ENCODE peak calls at places on chromosomes 2 and 18, in four cellular contexts. V, N, Q and J are unnamed samples.

GRCh38 chr2:1840046-1840445 is 95.7 kb upstream of the PXDN start:
- DNase-seq in N (no peak), Q (no peak), V (no peak), J (no peak)

GRCh38 chr18:3595282-3596273 is 145.6 kb downstream of the TGIF1 start:
- DNase-seq in V (peak; percentile 43), N (no peak), Q (peak; percentile 93), J (peak; percentile 62)

GRCh38 chr2:110748489-110748867 is 16.1 kb downstream of the ACOXL start:
- DNase-seq in Q (no peak), V (peak; percentile 42), N (no peak), J (peak; percentile 61)

GRCh38 chr2:26487192-26487591 is 9.3 kb upstream of the OTOF start:
- DNase-seq in V (no peak), Q (no peak), N (no peak), J (no peak)

GRCh38 chr18:70499218-70499691 is 210.4 kb downstream of the SOCS6 start:
- DNase-seq in N (peak; percentile 10), V (no peak), Q (no peak), J (no peak)

GRCh38 chr2:59786684-59787083 is 766.8 kb downstream of the BCL11A start:
- DNase-seq in Q (no peak), V (no peak), N (no peak), J (no peak)

GRCh38 chr18:60975419-60975818 is 357.8 kb upstream of the CDH20 start:
- DNase-seq in N (no peak), Q (no peak), V (no peak), J (no peak)

GRCh38 chr2:201795608-201796477 is 10.5 kb upstream of the CDK15 start:
- DNase-seq in V (no peak), Q (peak; percentile 62), N (peak; percentile 54), J (peak; percentile 35)

GRCh38 chr2:42787788-42788477 is 4.5 kb downstream of the HAAO start:
- DNase-seq in N (no peak), Q (no peak), V (no peak), J (no peak)

GRCh38 chr2:63301481-63301880 is 250.9 kb downstream of the OTX1 start:
- DNase-seq in Q (peak; percentile 1), N (no peak), V (no peak), J (no peak)

GRCh38 chr2:9757430-9758287 is 85.6 kb upstream of the TAF1B start:
- DNase-seq in N (no peak), Q (peak; percentile 40), V (no peak), J (no peak)

GRCh38 chr18:74266161-74266560 is 25.6 kb downstream of the CYB5A start:
- DNase-seq in N (no peak), V (no peak), Q (no peak), J (peak; percentile 92)

GRCh38 chr18:48410095-48410920 is 1.1 kb upstream of the ZBTB7C start:
- DNase-seq in V (peak; percentile 94), Q (peak; percentile 88), N (peak; percentile 89), J (peak; percentile 91)

GRCh38 chr2:64765160-64765805 is 111.6 kb upstream of the SERTAD2 start:
- DNase-seq in Q (no peak), N (no peak), V (no peak), J (no peak)

GRCh38 chr2:214341636-214342035 is 69.2 kb upstream of the VWC2L start:
- DNase-seq in N (no peak), Q (no peak), V (no peak), J (no peak)

DNA sequence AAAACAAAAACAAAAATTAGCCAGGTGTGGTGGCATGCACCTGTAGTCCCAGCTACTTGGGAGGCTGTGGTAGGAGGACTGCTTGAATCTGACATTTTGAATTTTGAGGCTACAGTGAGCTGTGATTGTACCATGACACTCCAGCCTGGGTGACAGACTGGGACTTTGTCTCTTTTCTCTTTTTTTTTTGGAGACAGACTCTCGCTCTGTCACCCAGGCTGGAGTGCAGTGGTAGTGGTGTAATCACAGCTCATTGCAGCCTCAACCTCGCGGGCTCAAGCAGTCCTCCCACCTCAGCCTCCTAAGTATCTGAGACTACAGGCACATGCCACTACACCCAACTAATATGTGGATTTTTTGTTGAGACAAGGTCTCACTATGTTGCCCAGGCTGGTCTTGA is 35.6 kb downstream of the ANKRD44 start:
- DNase-seq in N (no peak), V (no peak), Q (no peak), J (no peak)
- H3K4me1 ChIP-seq in N (peaks cover 9% of the 10 kb centered on the region), V (peaks cover 38% of the 10 kb centered on the region), Q (no peaks in the 10 kb centered on the region), J (peaks cover 5% of the 10 kb centered on the region)

DNA sequence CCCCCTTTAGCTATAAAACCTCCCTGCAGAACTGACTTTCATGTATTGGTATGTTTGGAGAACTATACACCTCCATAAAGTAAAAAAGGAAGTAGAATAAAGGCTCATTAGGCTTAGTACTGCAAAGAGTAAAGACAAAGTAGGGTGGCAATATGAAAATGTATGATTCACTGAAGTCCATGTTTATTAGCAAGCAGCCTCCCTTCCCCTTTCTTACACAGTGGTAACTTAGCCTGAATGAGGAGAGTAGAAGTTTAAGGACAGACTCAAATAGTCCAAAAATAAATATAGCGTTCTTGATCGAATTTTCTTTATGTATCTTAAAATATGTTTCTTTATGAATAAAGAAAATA is 1.5 kb downstream of the ZNF804A start:
- DNase-seq in N (no peak), V (no peak), Q (no peak), J (no peak)
- H3K4me3 ChIP-seq in N (peak overlapping the region; percentile 87), V (no peak overlapping the region), Q (no peak overlapping the region), J (no peak overlapping the region)

GRCh38 chr2:174326880-174327558 is 7.7 kb upstream of the SP9 start:
- DNase-seq in Q (no peak), N (no peak), V (no peak), J (no peak)
- H3K27me3 ChIP-seq in Q (peaks cover 95% of the 10 kb centered on the region), N (peaks cover 66% of the 10 kb centered on the region), V (peaks cover 74% of the 10 kb centered on the region), J (peaks cover 53% of the 10 kb centered on the region)

GRCh38 chr18:12001400-12001799 is 20.1 kb downstream of the IMPA2 start:
- DNase-seq in N (no peak), Q (no peak), V (peak; percentile 60), J (no peak)
- H3K4me1 ChIP-seq in N (no peaks in the 10 kb centered on the region), Q (no peaks in the 10 kb centered on the region), V (peaks cover 69% of the 10 kb centered on the region), J (no peaks in the 10 kb centered on the region)

GRCh38 chr2:119546446-119546765 is 2.2 kb downstream of the CFAP221 start:
- DNase-seq in V (no peak), Q (peak; percentile 27), N (no peak), J (no peak)

GRCh38 chr2:119541476-119541875 is 2.8 kb upstream of the CFAP221 start:
- DNase-seq in N (no peak), Q (no peak), V (no peak), J (no peak)

GRCh38 chr2:119545076-119545475 is 827 bp downstream of the CFAP221 start:
- DNase-seq in N (no peak), Q (peak; percentile 34), V (no peak), J (peak; percentile 61)

GRCh38 chr2:119545754-119546445 is 1.7 kb downstream of the CFAP221 start:
- DNase-seq in Q (peak; percentile 32), N (no peak), V (no peak), J (peak; percentile 85)

GRCh38 chr2:119544075-119545031 is at the start of gene CFAP221:
- DNase-seq in V (peak; percentile 84), N (peak; percentile 77), Q (peak; percentile 79), J (peak; percentile 78)
- H3K4me3 ChIP-seq in V (peak within 1 kb of the TSS; percentile 62), N (peak within 1 kb of the TSS; percentile 61), Q (peak within 1 kb of the TSS; percentile 65), J (peak within 1 kb of the TSS; percentile 82)

GRCh38 chr2:72141881-72142742 is 5.5 kb downstream of the CYP26B1 start:
- DNase-seq in V (peak; percentile 13), N (no peak), Q (no peak), J (no peak)
- H3K27me3 ChIP-seq in V (peaks cover 42% of the 10 kb centered on the region), N (peaks cover 33% of the 10 kb centered on the region), Q (peaks cover 79% of the 10 kb centered on the region), J (no peaks in the 10 kb centered on the region)

GRCh38 chr2:181174880-181175590 is 194.6 kb downstream of the UBE2E3 start:
- DNase-seq in Q (no peak), N (no peak), V (no peak), J (no peak)

GRCh38 chr2:181178823-181179412 is 198.5 kb downstream of the UBE2E3 start:
- DNase-seq in V (no peak), Q (no peak), N (peak; percentile 13), J (no peak)

GRCh38 chr2:181176540-181176939 is 196.1 kb downstream of the UBE2E3 start:
- DNase-seq in Q (no peak), N (no peak), V (no peak), J (no peak)

GRCh38 chr2:181178130-181178529 is 197.7 kb downstream of the UBE2E3 start:
- DNase-seq in V (no peak), N (no peak), Q (no peak), J (no peak)

GRCh38 chr2:181177376-181177775 is 197.0 kb downstream of the UBE2E3 start:
- DNase-seq in Q (no peak), N (no peak), V (no peak), J (no peak)
- H3K4me1 ChIP-seq in Q (peaks cover 3% of the 10 kb centered on the region), N (no peaks in the 10 kb centered on the region), V (no peaks in the 10 kb centered on the region), J (no peaks in the 10 kb centered on the region)